ENCODE peak calls at places on chromosomes 5 and 9, in four cellular contexts. One of them, this sample, is unnamed.

GRCh38 chr9:93824386-93825294 is 130.5 kb downstream of the BARX1 start:
- DNase-seq in NCI-H146: no peak
- DNase-seq in astrocyte of the spinal cord: no peak
- DNase-seq in HTR-8/SVneo: no peak
- DNase-seq in this sample: no peak

GRCh38 chr9:15144567-15145174 is 162.3 kb downstream of the TTC39B start:
- DNase-seq in NCI-H146: no peak
- DNase-seq in astrocyte of the spinal cord: no peak
- DNase-seq in HTR-8/SVneo: no peak
- DNase-seq in this sample: no peak

GRCh38 chr9:80885894-80886293 is 803.5 kb downstream of the TLE1 start:
- DNase-seq in HTR-8/SVneo: no peak
- DNase-seq in astrocyte of the spinal cord: no peak
- DNase-seq in NCI-H146: no peak
- DNase-seq in this sample: no peak

GRCh38 chr9:115063058-115063850 is 54.7 kb downstream of the TNC start:
- DNase-seq in NCI-H146: no peak
- DNase-seq in astrocyte of the spinal cord: peak; percentile 26
- DNase-seq in HTR-8/SVneo: no peak
- DNase-seq in this sample: no peak

GRCh38 chr5:60084226-60084625 is 190.7 kb upstream of the PDE4D start:
- DNase-seq in NCI-H146: no peak
- DNase-seq in astrocyte of the spinal cord: no peak
- DNase-seq in HTR-8/SVneo: no peak
- DNase-seq in this sample: no peak

GRCh38 chr9:79470957-79471356 is 100.8 kb upstream of the TLE4 start:
- DNase-seq in astrocyte of the spinal cord: no peak
- DNase-seq in NCI-H146: peak; percentile 68
- DNase-seq in HTR-8/SVneo: no peak
- DNase-seq in this sample: no peak

GRCh38 chr5:82100303-82101077 is 128.7 kb downstream of the ATG10 start:
- DNase-seq in NCI-H146: no peak
- DNase-seq in astrocyte of the spinal cord: peak; percentile 61
- DNase-seq in HTR-8/SVneo: no peak
- DNase-seq in this sample: no peak

GRCh38 chr9:133238272-133238850 is 29.3 kb upstream of the OBP2B start:
- DNase-seq in NCI-H146: no peak
- DNase-seq in astrocyte of the spinal cord: peak; percentile 2
- DNase-seq in HTR-8/SVneo: no peak
- DNase-seq in this sample: peak; percentile 45

GRCh38 chr9:87592554-87593394 is 95.1 kb downstream of the DAPK1 start:
- DNase-seq in NCI-H146: no peak
- DNase-seq in astrocyte of the spinal cord: peak; percentile 72
- DNase-seq in HTR-8/SVneo: no peak
- DNase-seq in this sample: no peak